ENCODE peak calls at places on chromosomes 5 and 9, in ten cellular contexts. Q is psoas muscle; O is epithelial cell of proximal tubule; J is A549; K is NB4; S is CD8-positive, alpha-beta T cell; L is colonic mucosa; M is heart left ventricle; C is BE2C; F is HepG2. E is an unnamed sample.

GRCh38 chr9:97905228-97905627 is 17.1 kb downstream of the TRMO start:
- DNase-seq in L (no peak), O (no peak), S (peak; percentile 56), J (no peak), C (no peak), K (no peak), M (no peak), F (no peak), Q (no peak), E (no peak)

GRCh38 chr9:32955655-32956478 is 45.6 kb downstream of the APTX start:
- DNase-seq in J (no peak), S (no peak), M (no peak), C (no peak), K (no peak), O (no peak), F (no peak), Q (no peak), L (no peak), E (no peak)

GRCh38 chr5:141516648-141517025 is 27.8 kb downstream of the PCDHGC5 start:
- DNase-seq in F (no peak), M (no peak), C (no peak), L (no peak), K (no peak), O (no peak), S (no peak), J (no peak), Q (no peak), E (no peak)

GRCh38 chr5:74372502-74373445 is 267.8 kb downstream of the ENC1 start:
- DNase-seq in L (peak; percentile 1), O (no peak), Q (no peak), M (no peak), S (no peak), C (no peak), K (no peak), J (no peak), F (no peak), E (no peak)

GRCh38 chr5:40678021-40678939 is 1.4 kb upstream of the PTGER4 start:
- DNase-seq in Q (no peak), F (no peak), L (no peak), J (no peak), M (no peak), O (no peak), C (no peak), K (peak; percentile 65), S (no peak), E (no peak)

GRCh38 chr9:98428452-98428851 is 173.0 kb upstream of the TBC1D2 start:
- DNase-seq in O (no peak), Q (no peak), S (no peak), L (no peak), J (no peak), K (no peak), F (no peak), C (no peak), M (no peak), E (no peak)

GRCh38 chr5:40429258-40430111 is 250.2 kb upstream of the PTGER4 start:
- DNase-seq in O (no peak), K (peak; percentile 42), J (no peak), L (no peak), Q (no peak), S (no peak), M (no peak), F (no peak), C (peak; percentile 29), E (no peak)

GRCh38 chr5:132086277-132086794 is 12.7 kb downstream of the CSF2 start:
- DNase-seq in K (no peak), F (no peak), J (peak; percentile 30), S (no peak), M (peak; percentile 83), O (peak; percentile 75), C (peak; percentile 91), L (no peak), Q (peak; percentile 71), E (peak; percentile 70)

GRCh38 chr5:176373100-176373818 is 8.0 kb downstream of the ARL10 start:
- DNase-seq in C (no peak), O (no peak), L (no peak), J (no peak), M (no peak), K (no peak), S (no peak), Q (no peak), F (no peak), E (no peak)

GRCh38 chr5:142981886-142982820 is 212.0 kb downstream of the ARHGAP26 start:
- DNase-seq in C (peak; percentile 60), J (no peak), O (peak; percentile 73), S (no peak), F (peak; percentile 92), K (no peak), Q (peak; percentile 80), L (peak; percentile 91), M (peak; percentile 76), E (peak; percentile 63)

GRCh38 chr9:89674667-89675402 is 70.0 kb downstream of the GADD45G start:
- DNase-seq in F (no peak), C (peak; percentile 94), J (no peak), M (no peak), Q (peak; percentile 78), O (no peak), S (no peak), K (no peak), L (peak; percentile 71), E (no peak)

GRCh38 chr9:125748511-125749099 is 1.4 kb downstream of the PBX3 start:
- DNase-seq in L (peak; percentile 25), M (no peak), S (no peak), K (no peak), F (no peak), O (no peak), Q (peak; percentile 48), J (no peak), C (peak; percentile 14), E (no peak)

GRCh38 chr9:136228107-136228875 is 17.3 kb downstream of the QSOX2 start:
- DNase-seq in O (no peak), S (no peak), C (no peak), F (peak; percentile 13), L (no peak), Q (no peak), M (no peak), J (peak; percentile 68), K (peak; percentile 31), E (no peak)

DNA sequence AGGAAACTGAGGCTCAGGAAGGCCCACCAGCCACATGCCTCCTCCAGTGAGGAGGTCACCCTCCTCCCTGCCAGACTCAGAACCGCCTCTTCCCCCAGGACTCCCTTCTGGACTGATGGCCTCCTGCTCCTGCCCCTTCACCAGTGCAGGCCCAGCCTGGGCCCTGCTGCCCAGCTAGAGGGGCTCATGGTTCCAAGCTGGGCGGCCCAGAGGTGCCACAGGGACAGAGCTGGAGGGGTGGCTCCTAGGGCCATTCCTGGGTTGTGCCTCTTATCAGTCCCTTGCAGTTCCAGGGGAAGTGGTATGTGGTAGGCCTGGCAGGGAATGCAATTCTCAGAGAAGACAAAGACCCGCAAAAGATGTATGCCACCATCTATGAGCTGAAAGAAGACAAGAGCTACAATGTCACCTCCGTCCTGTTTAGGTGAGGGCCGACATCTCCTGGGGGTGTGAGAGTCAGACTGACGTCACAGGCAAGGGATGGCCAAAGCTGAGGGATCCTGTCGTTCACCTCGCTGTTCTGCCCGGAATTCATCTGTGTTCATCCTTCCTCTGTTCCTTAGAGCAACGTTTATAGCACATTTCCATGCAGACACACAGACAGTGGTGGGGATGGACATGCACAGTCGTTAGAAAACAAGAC is 819 bp downstream of the LCN2 start:
- DNase-seq in S (no peak), M (peak; percentile 33), F (no peak), K (no peak), O (no peak), L (no peak), C (peak; percentile 1), J (no peak), Q (peak; percentile 44), E (no peak)
- H3K4me3 ChIP-seq in S (no peak overlapping the region), M (no peak overlapping the region), F (no peak overlapping the region), K (no peak overlapping the region), O (no peak overlapping the region), L (peak overlapping the region; percentile 14), C (no peak overlapping the region), J (no peak overlapping the region), Q (no peak overlapping the region), E (no peak overlapping the region)

GRCh38 chr9:129569506-129570449 is 51.1 kb downstream of the C9orf50 start:
- DNase-seq in Q (no peak), J (peak; percentile 90), O (no peak), F (peak; percentile 56), M (no peak), S (no peak), L (no peak), K (peak; percentile 39), C (no peak), E (no peak)
- TF ChIP-seq CTCF in Q (peak; percentile 26), J (peak; percentile 42), O (peak; percentile 52), F (peak; percentile 75), M (peak; percentile 42), S (no peak), L (no peak), K (peak; percentile 36), C (peak; percentile 59), E (peak; percentile 43)

DNA sequence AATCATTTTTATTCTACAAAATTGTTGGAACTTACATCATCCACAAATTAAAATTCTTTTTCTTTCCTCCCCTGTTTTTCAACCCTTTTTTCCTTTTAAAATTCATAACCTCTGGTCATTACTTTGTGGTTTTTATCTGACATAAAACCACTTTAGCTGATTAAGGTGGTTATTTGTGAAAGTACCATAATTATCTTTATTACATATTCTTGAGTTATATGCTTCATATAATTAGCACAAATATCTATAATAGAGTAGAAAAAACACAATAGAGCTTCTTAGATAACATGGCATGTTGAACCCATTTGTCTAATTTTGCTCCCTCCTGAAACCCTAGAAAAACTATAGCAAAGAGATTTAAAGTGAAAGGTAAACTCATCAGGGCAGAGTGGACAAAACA is 22.9 kb upstream of the PPIC start:
- DNase-seq in Q (no peak), M (no peak), L (no peak), K (no peak), O (no peak), C (no peak), S (no peak), J (no peak), F (no peak), E (no peak)
- H3K4me3 ChIP-seq in Q (no peak overlapping the region), M (no peak overlapping the region), L (no peak overlapping the region), K (no peak overlapping the region), O (no peak overlapping the region), C (no peak overlapping the region), S (no peak overlapping the region), J (no peak overlapping the region), F (no peak overlapping the region), E (no peak overlapping the region)

GRCh38 chr9:76757274-76757673 is 7.0 kb upstream of the PCA3 start:
- DNase-seq in L (no peak), O (peak; percentile 50), S (no peak), J (no peak), F (no peak), M (no peak), Q (no peak), C (no peak), K (no peak), E (no peak)

GRCh38 chr9:76758476-76758875 is 5.8 kb upstream of the PCA3 start:
- DNase-seq in M (no peak), F (no peak), S (no peak), L (no peak), J (no peak), K (no peak), C (no peak), O (no peak), Q (no peak), E (no peak)

GRCh38 chr9:76759726-76760125 is 4.5 kb upstream of the PCA3 start:
- DNase-seq in C (no peak), S (no peak), Q (no peak), K (no peak), F (no peak), J (no peak), L (peak; percentile 39), M (no peak), O (no peak), E (no peak)

GRCh38 chr9:76761448-76761847 is 2.8 kb upstream of the PCA3 start:
- DNase-seq in K (no peak), S (no peak), L (no peak), O (no peak), C (no peak), M (no peak), F (no peak), J (no peak), Q (no peak), E (no peak)

GRCh38 chr9:76756273-76756650 is 8.0 kb upstream of the PCA3 start:
- DNase-seq in F (peak; percentile 7), J (peak; percentile 42), L (peak; percentile 57), K (peak; percentile 63), S (no peak), Q (peak; percentile 63), O (no peak), C (peak; percentile 89), M (no peak), E (no peak)
- TF ChIP-seq CTCF in F (peak; percentile 55), J (peak; percentile 37), L (no peak), K (peak; percentile 38), S (no peak), Q (no peak), O (peak; percentile 36), C (peak; percentile 69), M (no peak), E (peak; percentile 42)

E was measured in astrocyte of the cerebellum.